ENCODE peak calls at places on chromosomes 6 and 20, in five cellular contexts. U is transverse colon, N is hepatocyte, P is tibial artery, J is pancreas. O is an unnamed sample. For H3K36me3, the result is how much of the 10 kb centered on the place peaks cover.

GRCh38 chr6:34027445-34027936 is 118.4 kb downstream of the GRM4 start:
- DNase-seq in P (no peak), J (no peak), N (peak), U (peak), O (no peak)

GRCh38 chr20:62352402-62353288 is 14.5 kb downstream of the LAMA5 start:
- DNase-seq in N (no peak), J (no peak), U (no peak), P (peak), O (peak)

GRCh38 chr6:9140181-9140580 is 704.8 kb upstream of the SLC35B3 start:
- DNase-seq in U (peak), N (no peak), J (peak), P (no peak), O (no peak)

GRCh38 chr20:32501709-32502108 is 83.4 kb downstream of the NOL4L start:
- DNase-seq in J (no peak), U (no peak), N (no peak), P (no peak), O (no peak)

GRCh38 chr20:43404880-43405279 is 52.8 kb upstream of the SRSF6 start:
- DNase-seq in N (no peak), P (no peak), J (no peak), U (no peak), O (no peak)

GRCh38 chr6:170453586-170454511 is 99.3 kb downstream of the PSMB1 start:
- DNase-seq in J (peak), N (no peak), P (no peak), U (no peak), O (no peak)

GRCh38 chr6:10838794-10839333 is 525 bp upstream of the MAK start:
- DNase-seq in N (no peak), U (no peak), P (no peak), J (no peak), O (no peak)

GRCh38 chr20:22773326-22773725 is 189.0 kb upstream of the FOXA2 start:
- DNase-seq in J (no peak), N (peak), P (no peak), U (no peak), O (no peak)

GRCh38 chr6:111105578-111105977 is 18.3 kb downstream of the SLC16A10 start:
- DNase-seq in J (peak), P (no peak), U (peak), N (peak), O (peak)

GRCh38 chr20:17457064-17457463 is 74.1 kb downstream of the BFSP1 start:
- DNase-seq in J (no peak), P (no peak), U (no peak), N (no peak), O (no peak)

GRCh38 chr6:30060634-30060981 is 457 bp upstream of the POLR1H start:
- DNase-seq in U (peak), J (peak), P (peak), N (peak), O (no peak)
- H3K36me3 ChIP-seq in U (under half), J (under half), P (under half), N (under half), O (under half)

DNA sequence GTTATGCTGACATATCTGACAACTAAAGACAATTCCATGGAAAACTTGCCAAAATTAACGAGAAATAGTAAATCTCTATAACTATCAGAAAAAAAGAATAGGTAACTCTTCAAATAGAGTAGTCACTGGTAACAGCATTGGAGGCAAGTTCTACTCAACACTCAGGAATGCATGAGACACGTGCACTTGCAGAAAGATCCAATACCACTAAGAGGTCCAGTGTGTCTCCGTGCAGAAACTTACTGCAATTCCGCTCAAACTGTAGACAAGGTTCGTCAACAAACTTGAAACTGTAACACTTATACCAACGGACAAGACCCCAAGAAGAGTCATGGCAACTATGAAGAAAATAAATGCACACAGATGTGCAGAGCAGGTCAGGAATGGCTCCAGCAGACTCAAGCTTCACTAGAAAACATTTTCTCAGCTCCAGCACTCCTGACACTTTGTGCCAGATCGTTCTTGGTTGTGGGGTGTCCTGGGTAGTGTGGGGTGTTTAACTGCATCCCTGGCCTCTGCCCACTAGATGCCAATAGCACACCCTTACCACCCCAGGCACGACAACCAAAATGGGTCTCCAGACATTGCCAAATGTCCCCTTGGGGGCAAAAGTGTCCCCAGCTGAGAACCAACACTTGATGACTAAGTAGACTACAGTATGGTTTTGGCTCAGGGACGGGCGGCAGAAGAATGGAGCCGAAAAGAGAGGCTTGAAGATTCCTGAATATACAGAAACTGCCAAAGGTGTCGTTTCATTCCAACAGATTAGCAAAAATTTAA is 134.8 kb downstream of the DTNBP1 start:
- DNase-seq in N (no peak), U (no peak), P (no peak), J (no peak), O (peak)
- H3K36me3 ChIP-seq in N (under half), U (under half), P (half or more), J (under half), O (under half)

DNA sequence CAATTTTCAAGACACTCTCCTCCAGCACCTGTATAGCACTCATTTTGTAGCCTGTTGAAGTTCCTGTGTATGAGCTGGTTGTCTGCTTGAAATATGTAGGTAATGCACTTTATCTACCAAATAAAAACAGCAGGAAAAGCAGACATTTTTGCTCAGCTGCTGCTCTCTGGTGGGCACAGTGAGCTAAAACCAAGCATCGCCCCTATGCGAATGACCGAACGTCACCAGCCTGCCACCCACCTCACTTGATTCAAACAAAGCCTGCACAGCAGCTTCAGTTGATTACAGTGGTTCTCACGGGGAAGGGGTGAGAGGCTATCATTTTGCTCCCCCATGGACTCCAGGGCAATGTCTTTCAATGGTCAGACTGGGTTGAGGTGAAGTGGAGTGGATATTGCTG is 185.7 kb downstream of the SASH1 start:
- DNase-seq in P (no peak), N (no peak), U (no peak), J (no peak), O (no peak)
- H3K36me3 ChIP-seq in P (under half), N (under half), U (under half), J (under half), O (under half)

GRCh38 chr6:167030222-167031072 is 31.2 kb downstream of the CEP43 start:
- DNase-seq in P (no peak), J (no peak), U (no peak), N (no peak), O (no peak)
- H3K36me3 ChIP-seq in P (half or more), J (under half), U (half or more), N (under half), O (under half)